ENCODE peak calls at places on chromosomes 3 and 15, in four cellular contexts. H is sigmoid colon, D is NB4, A is thoracic aorta. N is an unnamed sample.

GRCh38 chr3:131033480-131034080 is 6.9 kb downstream of the NEK11 start:
- DNase-seq in A (no peak), H (no peak), D (peak), N (no peak)

GRCh38 chr3:177771780-177772179 is 574.5 kb upstream of the TBL1XR1 start:
- DNase-seq in A (no peak), D (no peak), H (no peak), N (no peak)

GRCh38 chr3:107676469-107677309 is 153.9 kb downstream of the BBX start:
- DNase-seq in D (peak), A (no peak), H (no peak), N (no peak)

GRCh38 chr3:195033531-195034091 is 237.3 kb downstream of the XXYLT1 start:
- DNase-seq in A (no peak), H (no peak), D (no peak), N (peak)

GRCh38 chr15:90930861-90931629 is 1.3 kb downstream of the HDDC3 start:
- DNase-seq in H (peak), D (no peak), A (no peak), N (no peak)

GRCh38 chr3:133547432-133548041 is 25.9 kb upstream of the CDV3 start:
- DNase-seq in A (no peak), H (peak), D (no peak), N (no peak)

GRCh38 chr3:33839283-33839682 is 40.9 kb downstream of the PDCD6IP start:
- DNase-seq in A (no peak), D (no peak), H (no peak), N (no peak)

GRCh38 chr3:19885468-19885867 is 48.5 kb downstream of the EFHB start:
- DNase-seq in D (peak), H (no peak), A (no peak), N (no peak)

GRCh38 chr3:169628567-169628966 is 34.9 kb downstream of the MECOM start:
- DNase-seq in A (no peak), H (no peak), D (no peak), N (no peak)

GRCh38 chr3:65901236-65901635 is 137.5 kb downstream of the MAGI1 start:
- DNase-seq in A (no peak), H (no peak), D (no peak), N (no peak)

GRCh38 chr3:54053201-54053600 is 69.2 kb upstream of the CACNA2D3 start:
- DNase-seq in A (no peak), D (no peak), H (no peak), N (no peak)

GRCh38 chr15:96460106-96460505 is 129.6 kb downstream of the NR2F2 start:
- DNase-seq in D (no peak), A (no peak), H (no peak), N (no peak)

GRCh38 chr3:107468782-107469181 is 54.0 kb upstream of the BBX start:
- DNase-seq in H (no peak), D (no peak), A (no peak), N (no peak)

GRCh38 chr3:113825090-113825489 is 13.5 kb upstream of the GRAMD1C start:
- DNase-seq in D (peak), H (no peak), A (no peak), N (no peak)

GRCh38 chr3:9000041-9000440 is 36.8 kb upstream of the RAD18 start:
- DNase-seq in D (no peak), H (no peak), A (no peak), N (no peak)

GRCh38 chr15:71337197-71337845 is 222.1 kb downstream of the THSD4 start:
- DNase-seq in D (no peak), H (no peak), A (no peak), N (no peak)

GRCh38 chr3:149581681-149582349 is 76.0 kb downstream of the WWTR1 start:
- DNase-seq in H (no peak), A (no peak), D (no peak), N (peak)

GRCh38 chr3:59559721-59560514 is 510.1 kb upstream of the CFAP20DC start:
- DNase-seq in D (peak), H (no peak), A (no peak), N (no peak)

GRCh38 chr3:160185711-160186110 is 39.5 kb upstream of the C3orf80 start:
- DNase-seq in A (no peak), H (no peak), D (no peak), N (no peak)

GRCh38 chr3:126131881-126132750 is 48.2 kb upstream of the SLC41A3 start:
- DNase-seq in H (peak), A (no peak), D (no peak), N (peak)

GRCh38 chr3:99648091-99648490 is 9.7 kb downstream of the COL8A1 start:
- DNase-seq in A (no peak), D (no peak), H (no peak), N (no peak)

GRCh38 chr15:90845201-90845949 is 23.0 kb upstream of the FURIN start:
- DNase-seq in H (no peak), D (peak), A (no peak), N (no peak)

GRCh38 chr3:167626490-167626889 is 27.3 kb downstream of the WDR49 start:
- DNase-seq in A (no peak), H (no peak), D (no peak), N (no peak)

GRCh38 chr3:52372822-52373504 is 56.8 kb downstream of the DNAH1 start:
- DNase-seq in D (peak), H (no peak), A (no peak), N (peak)

GRCh38 chr3:136818191-136818850 is 605 bp upstream of the SLC35G2 start:
- DNase-seq in D (peak), A (peak), H (peak), N (peak)

GRCh38 chr3:52277972-52278509 is 408 bp downstream of the WDR82 start:
- DNase-seq in D (peak), H (peak), A (no peak), N (no peak)

GRCh38 chr3:140552403-140552802 is 125.5 kb upstream of the TRIM42 start:
- DNase-seq in D (no peak), A (no peak), H (no peak), N (no peak)

GRCh38 chr3:116517308-116517707 is 72.0 kb upstream of the LSAMP start:
- DNase-seq in H (no peak), D (peak), A (no peak), N (no peak)

GRCh38 chr15:33028495-33028894 is 166.0 kb downstream of the FMN1 start:
- DNase-seq in D (no peak), H (no peak), A (no peak), N (no peak)

GRCh38 chr3:107542665-107543064 is 19.9 kb downstream of the BBX start:
- DNase-seq in H (no peak), D (no peak), A (no peak), N (no peak)

GRCh38 chr3:18446067-18446793 is 21.1 kb upstream of the SATB1 start:
- DNase-seq in A (no peak), H (no peak), D (peak), N (no peak)

GRCh38 chr3:20589275-20589674 is 403.3 kb upstream of the SGO1 start:
- DNase-seq in D (no peak), A (no peak), H (no peak), N (no peak)

GRCh38 chr3:111751961-111752360 is 107.1 kb upstream of the PHLDB2 start:
- DNase-seq in A (no peak), D (no peak), H (no peak), N (no peak)

GRCh38 chr15:96321422-96322391 is 8.8 kb upstream of the NR2F2 start:
- DNase-seq in A (no peak), D (no peak), H (peak), N (peak)

GRCh38 chr3:45010718-45011355 is 15.3 kb upstream of the CLEC3B start:
- DNase-seq in H (no peak), A (no peak), D (no peak), N (no peak)

GRCh38 chr15:24848050-24848449 is 106.7 kb upstream of the SNRPN start:
- DNase-seq in A (no peak), D (no peak), H (peak), N (no peak)

GRCh38 chr3:150765949-150766720 is 3.2 kb upstream of the SIAH2 start:
- DNase-seq in D (peak), H (no peak), A (no peak), N (no peak)

DNA sequence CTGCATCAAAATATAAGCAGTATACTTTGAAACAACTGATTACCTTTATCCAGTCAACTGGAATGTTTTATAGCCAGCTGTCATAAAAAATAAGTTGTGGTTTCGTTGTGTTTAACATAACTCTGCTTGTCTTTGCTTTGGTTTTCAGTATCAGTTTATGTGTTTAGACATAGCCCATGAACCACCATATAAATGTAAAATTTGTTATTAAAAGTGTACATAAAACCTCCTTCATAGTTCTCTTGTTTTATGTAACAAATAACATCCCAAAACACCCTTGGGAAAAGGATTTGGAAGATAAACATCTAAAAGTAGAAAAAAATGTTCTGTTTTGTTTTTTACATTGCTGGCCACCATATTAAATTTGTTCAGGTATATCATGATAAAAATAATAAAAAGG is 347.0 kb upstream of the PROK2 start:
- DNase-seq in A (no peak), H (no peak), D (no peak), N (no peak)
- TF ChIP-seq CTCF in A (no peak), H (no peak), D (no peak), N (no peak)

GRCh38 chr3:55819005-55819404 is 331.9 kb upstream of the WNT5A start:
- DNase-seq in D (no peak), H (no peak), A (no peak), N (no peak)

GRCh38 chr3:55817177-55817576 is 330.1 kb upstream of the WNT5A start:
- DNase-seq in H (no peak), A (no peak), D (no peak), N (no peak)

GRCh38 chr3:55823001-55823400 is 335.9 kb upstream of the WNT5A start:
- DNase-seq in A (no peak), D (no peak), H (no peak), N (no peak)

GRCh38 chr3:55815262-55815661 is 328.2 kb upstream of the WNT5A start:
- DNase-seq in D (no peak), H (no peak), A (no peak), N (no peak)

DNA sequence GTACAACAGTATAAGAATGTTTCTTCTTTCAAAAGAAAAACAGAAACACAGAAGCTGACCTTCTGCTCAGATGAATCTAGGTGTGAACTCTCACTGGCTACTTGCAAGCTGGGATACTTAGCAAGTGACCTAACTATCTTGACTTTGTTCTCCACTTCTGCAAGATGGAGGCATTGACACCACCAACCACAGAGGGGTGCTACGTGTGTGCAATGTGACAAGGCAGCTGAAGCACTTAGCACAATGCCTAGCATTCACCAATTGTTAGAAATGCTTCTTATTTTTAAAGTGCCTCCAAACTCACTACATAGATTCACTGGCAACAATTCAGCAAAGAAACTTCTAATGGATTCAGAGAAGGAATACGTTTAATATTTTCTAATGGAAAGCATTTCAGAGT is 331.4 kb upstream of the WNT5A start:
- DNase-seq in H (no peak), D (peak), A (no peak), N (no peak)
- TF ChIP-seq CTCF in H (no peak), D (no peak), A (no peak), N (no peak)

GRCh38 chr3:183218826-183219225 is 34.2 kb upstream of the B3GNT5 start:
- DNase-seq in H (no peak), D (no peak), A (no peak), N (no peak)

GRCh38 chr3:183213415-183213814 is 39.6 kb upstream of the B3GNT5 start:
- DNase-seq in H (no peak), D (no peak), A (no peak), N (no peak)

GRCh38 chr3:183213941-183214612 is 39.0 kb upstream of the B3GNT5 start:
- DNase-seq in D (no peak), H (no peak), A (no peak), N (no peak)

GRCh38 chr3:183217548-183218321 is 35.3 kb upstream of the B3GNT5 start:
- DNase-seq in D (peak), H (no peak), A (no peak), N (no peak)

DNA sequence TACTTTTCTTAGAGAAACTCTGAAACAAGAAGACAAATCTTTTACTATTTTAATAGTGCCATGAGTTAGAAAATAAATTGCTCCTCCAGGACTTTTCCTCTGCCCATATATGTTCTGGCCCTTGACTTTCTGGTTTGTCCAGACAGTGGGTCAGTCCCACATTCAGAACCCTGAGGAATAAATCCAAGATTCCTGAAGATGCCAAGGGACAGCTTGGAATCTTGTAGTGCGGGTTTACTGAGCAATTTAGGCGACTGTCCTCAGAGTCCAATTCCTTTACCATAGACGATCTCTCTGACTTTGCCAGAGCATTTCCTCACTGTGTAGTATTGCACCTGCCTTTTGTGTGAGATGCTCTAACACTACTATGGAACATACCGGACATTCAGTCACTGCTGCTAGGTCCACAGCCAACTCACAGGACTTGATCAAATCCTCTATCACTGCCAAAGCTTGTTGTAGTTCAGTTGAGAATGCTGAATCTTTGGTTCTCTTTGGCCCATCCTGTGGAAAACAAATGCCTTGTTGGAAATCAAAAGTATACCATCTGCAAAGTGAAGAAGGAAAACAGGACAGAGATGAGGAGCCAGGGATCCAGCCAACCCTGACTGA is 37.4 kb upstream of the B3GNT5 start:
- DNase-seq in A (no peak), D (no peak), H (no peak), N (no peak)
- TF ChIP-seq CTCF in A (no peak), D (no peak), H (no peak), N (no peak)

DNA sequence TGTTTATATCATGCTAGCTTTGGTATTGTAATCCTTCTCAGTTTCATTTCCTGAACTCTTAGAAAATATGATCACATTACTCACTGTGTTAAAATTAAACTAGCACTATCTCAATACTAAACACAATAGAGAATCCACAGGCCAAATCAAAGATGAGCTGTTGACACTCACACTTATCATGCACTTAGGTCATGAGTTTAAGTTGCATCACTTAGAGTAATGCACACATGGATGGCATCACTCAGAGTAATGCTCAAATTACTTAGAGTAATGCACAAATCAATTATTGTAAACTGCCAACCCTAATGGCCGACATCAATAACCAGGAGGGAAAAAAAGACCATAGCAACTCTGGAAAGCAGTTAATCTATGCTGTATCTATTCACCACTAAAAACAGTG is 40.0 kb upstream of the MCF2L2 start:
- DNase-seq in H (no peak), D (no peak), A (no peak), N (no peak)
- TF ChIP-seq CTCF in H (no peak), D (no peak), A (no peak), N (no peak)

GRCh38 chr3:112817271-112817670 is 29.4 kb downstream of the CD200R1L start:
- DNase-seq in A (no peak), H (no peak), D (no peak), N (no peak)
- TF ChIP-seq CTCF in A (no peak), H (no peak), D (no peak), N (no peak)

DNA sequence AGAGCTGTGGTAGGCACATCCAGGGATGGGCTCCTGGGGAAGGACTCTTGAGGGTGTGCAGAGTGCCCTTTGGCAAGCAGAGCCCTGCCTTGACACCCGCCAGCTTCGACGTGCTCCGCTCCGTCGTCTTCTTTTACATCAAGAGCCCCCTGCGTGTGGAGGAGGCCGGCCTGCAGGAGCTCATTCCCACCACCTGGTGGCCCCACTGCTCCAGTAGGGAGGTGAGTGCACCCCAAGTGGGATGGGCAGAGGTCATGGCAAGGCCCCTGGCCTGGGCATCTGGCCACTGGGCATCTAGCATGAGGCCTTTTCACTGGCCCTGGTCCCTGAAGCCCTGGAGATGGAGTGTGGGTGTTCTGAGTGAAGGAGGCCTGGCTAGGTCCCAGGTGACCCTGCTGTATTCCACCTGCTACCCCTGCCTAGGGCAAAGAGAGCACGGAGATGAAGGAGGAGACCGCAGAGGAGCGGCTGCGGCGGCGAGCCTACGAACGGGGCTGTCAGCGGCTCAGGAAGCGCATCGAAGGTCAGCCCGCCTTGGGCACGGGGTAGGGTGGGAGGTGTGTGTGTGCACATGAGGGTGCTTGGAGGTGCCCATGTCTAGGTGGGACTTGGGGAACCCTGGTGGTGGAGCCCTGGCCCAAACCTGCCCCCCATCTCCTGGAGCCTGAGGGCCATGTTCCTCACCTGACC is 12.2 kb downstream of the RNF123 start:
- DNase-seq in A (no peak), H (no peak), D (peak), N (no peak)
- TF ChIP-seq CTCF in A (no peak), H (peak), D (peak), N (no peak)

GRCh38 chr15:59841036-59841435 is 151.9 kb upstream of the BNIP2 start:
- DNase-seq in A (no peak), D (no peak), H (no peak), N (no peak)
- TF ChIP-seq CTCF in A (no peak), D (no peak), H (no peak), N (no peak)

DNA sequence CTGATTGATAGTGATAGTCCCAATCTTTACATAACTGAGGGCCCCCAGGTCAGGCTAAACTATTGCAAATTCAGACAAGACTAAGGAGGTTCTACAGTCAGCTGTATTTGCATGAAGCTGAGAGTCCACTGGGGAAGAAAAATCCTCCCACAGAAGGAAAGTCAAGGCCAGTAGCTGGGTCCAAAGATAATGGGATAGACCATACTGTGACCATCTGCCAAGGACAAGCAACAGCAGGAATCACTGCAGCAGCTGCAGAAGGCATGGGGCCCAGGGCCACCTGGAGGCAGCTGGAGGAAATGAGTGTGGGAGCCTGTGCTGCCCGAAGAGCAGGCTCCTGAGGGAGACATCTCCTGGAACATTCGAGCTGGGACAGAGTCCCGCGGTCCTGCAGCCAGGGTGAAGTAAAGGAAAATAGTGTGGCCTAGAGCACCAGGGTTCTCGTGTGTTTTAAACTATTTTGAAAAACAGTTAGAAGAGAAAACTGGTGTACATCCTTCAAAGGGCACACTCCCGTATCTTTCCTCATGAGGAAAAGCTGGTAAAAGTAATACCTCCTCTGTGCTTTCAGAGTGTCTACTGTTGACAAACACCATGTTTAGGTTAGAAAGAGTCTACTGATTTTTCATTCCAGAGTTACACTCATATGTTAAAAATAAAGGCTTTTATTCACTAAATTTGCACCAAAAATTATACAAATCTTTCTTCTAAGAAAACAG is 13.1 kb upstream of the TMEM212 start:
- DNase-seq in H (peak), D (peak), A (no peak), N (peak)
- TF ChIP-seq CTCF in H (peak), D (peak), A (peak), N (peak)

GRCh38 chr3:36815375-36815774 is 51.0 kb upstream of the DCLK3 start:
- DNase-seq in D (peak), A (no peak), H (no peak), N (no peak)

GRCh38 chr3:36813320-36813719 is 49.0 kb upstream of the DCLK3 start:
- DNase-seq in H (no peak), D (no peak), A (no peak), N (no peak)

GRCh38 chr3:36812240-36812639 is 47.9 kb upstream of the DCLK3 start:
- DNase-seq in D (no peak), H (no peak), A (no peak), N (no peak)

GRCh38 chr3:36814071-36814717 is 49.8 kb upstream of the DCLK3 start:
- DNase-seq in H (no peak), A (no peak), D (no peak), N (no peak)

GRCh38 chr3:36814776-36815175 is 50.4 kb upstream of the DCLK3 start:
- DNase-seq in A (no peak), D (no peak), H (no peak), N (no peak)
- TF ChIP-seq CTCF in A (peak), D (no peak), H (no peak), N (no peak)